ENCODE peak calls at places on chromosomes 12 and 14, in four cellular contexts. M is psoas muscle, L is fibroblast of villous mesenchyme, O is GM13976. S is an unnamed sample.

GRCh38 chr12:112599871-112600270 is 181.1 kb downstream of the PTPN11 start:
- DNase-seq in O (no peak), M (no peak), L (peak), S (no peak)

GRCh38 chr14:58501214-58501816 is 73.8 kb downstream of the KIAA0586 start:
- DNase-seq in O (peak), M (no peak), L (peak), S (peak)

GRCh38 chr14:23568600-23569310 is 1.2 kb upstream of the AP1G2 start:
- DNase-seq in O (no peak), M (no peak), L (no peak), S (no peak)

GRCh38 chr14:92926931-92927330 is 4.0 kb downstream of the CHGA start:
- DNase-seq in L (no peak), M (no peak), O (no peak), S (no peak)

GRCh38 chr12:101566318-101566717 is 28.5 kb upstream of the MYBPC1 start:
- DNase-seq in M (no peak), L (no peak), O (no peak), S (no peak)

GRCh38 chr12:121964813-121965643 is 46.6 kb downstream of the CFAP251 start:
- DNase-seq in L (peak), O (no peak), M (no peak), S (no peak)

GRCh38 chr12:49899921-49900320 is 3.8 kb downstream of the FAIM2 start:
- DNase-seq in O (no peak), L (no peak), M (no peak), S (no peak)

GRCh38 chr12:76226956-76227355 is 121.3 kb downstream of the BBS10 start:
- DNase-seq in L (no peak), O (no peak), M (no peak), S (no peak)

GRCh38 chr14:102498678-102499265 is 10.8 kb downstream of the ANKRD9 start:
- DNase-seq in O (no peak), L (no peak), M (no peak), S (no peak)

GRCh38 chr12:109612975-109613502 is 39.4 kb downstream of the MVK start:
- DNase-seq in L (peak), O (no peak), M (no peak), S (no peak)

GRCh38 chr12:79521576-79521975 is 169.2 kb downstream of the PAWR start:
- DNase-seq in L (no peak), O (no peak), M (no peak), S (no peak)

GRCh38 chr12:111424793-111425251 is 19.1 kb downstream of the SH2B3 start:
- DNase-seq in O (no peak), M (no peak), L (no peak), S (no peak)

GRCh38 chr14:70595443-70596185 is 4.8 kb downstream of the MED6 start:
- DNase-seq in L (no peak), O (no peak), M (no peak), S (no peak)

GRCh38 chr12:131682511-131682895 is 28.4 kb upstream of the SFSWAP start:
- DNase-seq in M (no peak), O (peak), L (no peak), S (no peak)

GRCh38 chr12:120361506-120362208 is 7.3 kb downstream of the MSI1 start:
- DNase-seq in O (peak), L (peak), M (peak), S (peak)

GRCh38 chr12:112988224-112988623 is 9.9 kb downstream of the OAS2 start:
- DNase-seq in M (no peak), L (no peak), O (no peak), S (no peak)

GRCh38 chr12:114397978-114398881 is 7.7 kb downstream of the TBX5 start:
- DNase-seq in O (peak), M (no peak), L (no peak), S (no peak)

GRCh38 chr12:66279127-66279712 is 23.1 kb upstream of the HELB start:
- DNase-seq in O (no peak), L (peak), M (no peak), S (no peak)

GRCh38 chr12:53160673-53161072 is 19.8 kb upstream of the ZNF740 start:
- DNase-seq in L (no peak), O (no peak), M (no peak), S (no peak)

GRCh38 chr12:46944104-46944503 is 118.3 kb upstream of the SLC38A4 start:
- DNase-seq in M (no peak), L (peak), O (no peak), S (no peak)

GRCh38 chr14:104158827-104159798 is 20.7 kb downstream of the KIF26A start:
- DNase-seq in O (no peak), L (no peak), M (no peak), S (no peak)

GRCh38 chr12:49673446-49674317 is 33.5 kb downstream of the FMNL3 start:
- DNase-seq in L (peak), M (peak), O (peak), S (peak)

GRCh38 chr12:102063066-102063465 is 1.3 kb upstream of the WASHC3 start:
- DNase-seq in M (no peak), L (no peak), O (no peak), S (no peak)

GRCh38 chr12:75690556-75690955 is 179.1 kb upstream of the KRR1 start:
- DNase-seq in L (peak), M (no peak), O (no peak), S (no peak)

GRCh38 chr12:108302471-108303311 is 36.4 kb downstream of the CMKLR1 start:
- DNase-seq in L (peak), O (no peak), M (peak), S (no peak)

GRCh38 chr12:116524964-116525379 is 34.2 kb upstream of the MAP1LC3B2 start:
- DNase-seq in O (no peak), L (no peak), M (no peak), S (no peak)

GRCh38 chr12:108907861-108908302 is 28.0 kb downstream of the DAO start:
- DNase-seq in L (no peak), M (no peak), O (no peak), S (no peak)

GRCh38 chr12:121009744-121010143 is 6.5 kb downstream of the C12orf43 start:
- DNase-seq in M (no peak), O (no peak), L (peak), S (no peak)

GRCh38 chr14:93939304-93940229 is 12.4 kb downstream of the FAM181A start:
- DNase-seq in M (peak), L (peak), O (peak), S (peak)
- TF ChIP-seq CTCF in M (peak), L (peak), O (peak), S (peak)

DNA sequence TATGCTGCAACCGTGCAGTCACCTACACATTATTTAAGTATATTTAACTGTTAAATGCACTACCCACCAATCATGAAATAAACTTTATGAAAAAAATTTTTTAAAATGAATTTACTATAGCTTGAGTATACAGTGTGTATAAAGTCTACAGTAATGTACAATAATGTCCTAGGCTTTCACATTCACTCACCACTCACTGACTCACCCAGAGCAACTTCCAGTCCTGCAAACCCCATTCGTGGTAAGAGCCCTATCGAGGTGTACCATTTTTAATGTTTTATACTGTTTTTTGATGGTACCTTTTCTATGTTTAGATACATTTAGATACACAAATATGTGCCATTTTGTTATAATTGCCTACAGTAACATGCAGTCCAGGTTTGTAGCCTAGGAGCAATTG is 48.1 kb downstream of the KLRG1 start:
- DNase-seq in O (no peak), M (no peak), L (no peak), S (no peak)
- TF ChIP-seq CTCF in O (no peak), M (no peak), L (no peak), S (no peak)

GRCh38 chr14:51822499-51822898 is 37.9 kb upstream of the GNG2 start:
- DNase-seq in M (no peak), L (no peak), O (no peak), S (no peak)

GRCh38 chr14:51824191-51824590 is 36.2 kb upstream of the GNG2 start:
- DNase-seq in M (no peak), L (no peak), O (no peak), S (no peak)

GRCh38 chr14:51823706-51824105 is 36.7 kb upstream of the GNG2 start:
- DNase-seq in L (peak), O (no peak), M (no peak), S (no peak)

GRCh38 chr14:51825926-51826325 is 34.5 kb upstream of the GNG2 start:
- DNase-seq in L (no peak), M (no peak), O (no peak), S (no peak)

DNA sequence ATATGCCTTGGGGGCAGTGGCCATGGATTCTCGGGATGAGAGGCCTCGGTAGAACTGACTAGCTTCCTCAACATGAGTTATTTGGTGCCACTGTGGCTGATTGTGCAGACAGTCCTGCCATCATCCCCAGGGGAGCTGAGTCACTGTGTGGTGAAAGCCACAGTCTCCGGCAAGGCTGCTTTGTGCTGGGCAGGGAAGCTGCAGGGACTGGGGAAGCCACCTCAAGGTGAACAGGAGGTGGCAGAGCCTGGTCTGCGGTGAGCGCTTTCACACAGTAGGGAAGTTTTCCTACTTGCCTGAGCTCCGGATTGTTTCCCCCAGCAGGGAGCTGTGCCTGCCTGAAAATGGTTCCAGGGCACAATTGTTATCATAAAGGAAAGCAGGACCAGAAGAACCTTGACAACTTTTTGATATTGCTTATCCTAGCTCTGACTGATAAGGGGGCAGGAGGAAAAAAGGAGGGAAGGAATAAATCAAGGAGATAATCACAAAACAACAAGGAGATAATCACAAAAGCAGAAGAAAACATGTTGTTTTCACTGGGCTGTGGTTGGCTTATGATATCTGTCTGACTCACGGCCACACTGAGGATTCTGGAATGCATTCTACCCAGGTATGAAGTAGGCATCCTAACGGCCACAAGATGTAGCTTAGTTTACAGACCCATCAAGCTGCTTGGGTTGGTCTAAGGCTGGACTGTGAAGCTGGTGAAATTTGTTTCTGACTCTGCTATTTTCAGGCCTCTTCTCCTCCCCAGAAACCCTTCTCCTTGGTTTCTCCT is 32.2 kb upstream of the GNG2 start:
- DNase-seq in L (no peak), O (peak), M (peak), S (peak)
- TF ChIP-seq CTCF in L (no peak), O (no peak), M (no peak), S (no peak)

DNA sequence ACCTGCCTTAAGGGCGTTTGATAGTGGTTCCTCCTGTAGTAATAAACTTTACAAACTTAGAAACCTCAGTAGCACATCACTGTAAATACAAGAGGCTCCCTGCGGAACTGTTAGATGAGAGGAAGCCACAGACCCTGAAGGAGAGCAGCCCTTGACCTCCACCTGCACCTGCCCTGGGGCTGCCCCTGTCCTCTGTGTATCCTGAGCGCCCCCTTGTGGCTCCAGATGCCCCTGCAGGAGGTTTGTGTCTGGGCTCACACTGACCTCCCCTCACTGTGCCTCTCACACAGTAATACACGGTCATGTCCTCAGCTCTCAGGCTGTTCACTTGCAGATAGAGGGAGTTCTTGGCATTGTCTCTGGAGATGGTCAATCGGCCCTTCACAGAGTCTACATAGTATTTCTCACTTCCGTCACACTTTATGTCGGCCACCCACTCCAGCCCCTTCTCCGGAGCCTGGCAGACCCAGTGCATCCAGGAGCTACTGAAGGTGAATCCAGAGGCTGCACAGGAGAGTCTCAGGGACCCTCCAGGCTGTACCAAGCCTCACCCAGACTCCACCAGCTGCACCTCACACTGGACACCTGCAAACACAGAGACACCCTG is 1059.8 kb downstream of the TMEM121 start:
- DNase-seq in L (no peak), M (no peak), O (peak), S (peak)
- TF ChIP-seq CTCF in L (no peak), M (no peak), O (peak), S (peak)

S was measured in GM10248.